ENCODE peak calls at places on chromosomes 5 and 9, in seven cellular contexts. One of them, this sample, is unnamed.

GRCh38 chr5:103607346-103607745 is 44.8 kb upstream of the NUDT12 start:
- DNase-seq in OCI-LY7: no peak
- DNase-seq in heart left ventricle: no peak
- DNase-seq in ovary: no peak
- DNase-seq in Caco-2: no peak
- DNase-seq in CD4-positive, alpha-beta T cell: no peak
- DNase-seq in DND-41: no peak
- DNase-seq in this sample: no peak

GRCh38 chr9:81669011-81669739 is 20.2 kb downstream of the TLE1 start:
- DNase-seq in OCI-LY7: no peak
- DNase-seq in heart left ventricle: no peak
- DNase-seq in ovary: no peak
- DNase-seq in Caco-2: no peak
- DNase-seq in CD4-positive, alpha-beta T cell: no peak
- DNase-seq in DND-41: no peak
- DNase-seq in this sample: no peak

GRCh38 chr5:1910861-1911772 is 28.4 kb upstream of the IRX4 start:
- DNase-seq in OCI-LY7: no peak
- DNase-seq in heart left ventricle: no peak
- DNase-seq in ovary: no peak
- DNase-seq in Caco-2: no peak
- DNase-seq in CD4-positive, alpha-beta T cell: peak
- DNase-seq in DND-41: no peak
- DNase-seq in this sample: no peak

GRCh38 chr9:4674783-4675182 is 4.6 kb upstream of the CDC37L1 start:
- DNase-seq in OCI-LY7: no peak
- DNase-seq in heart left ventricle: no peak
- DNase-seq in ovary: no peak
- DNase-seq in Caco-2: no peak
- DNase-seq in CD4-positive, alpha-beta T cell: no peak
- DNase-seq in DND-41: no peak
- DNase-seq in this sample: no peak

GRCh38 chr9:83304686-83305085 is 233.5 kb downstream of the FRMD3 start:
- DNase-seq in OCI-LY7: no peak
- DNase-seq in heart left ventricle: peak
- DNase-seq in ovary: peak
- DNase-seq in Caco-2: no peak
- DNase-seq in CD4-positive, alpha-beta T cell: no peak
- DNase-seq in DND-41: no peak
- DNase-seq in this sample: no peak

GRCh38 chr5:135551593-135552447 is 16.1 kb upstream of the NEUROG1 start:
- DNase-seq in OCI-LY7: peak
- DNase-seq in heart left ventricle: peak
- DNase-seq in ovary: peak
- DNase-seq in Caco-2: peak
- DNase-seq in CD4-positive, alpha-beta T cell: peak
- DNase-seq in DND-41: peak
- DNase-seq in this sample: peak

GRCh38 chr9:69035438-69036316 is at the start of gene FXN:
- DNase-seq in OCI-LY7: peak
- DNase-seq in heart left ventricle: peak
- DNase-seq in ovary: peak
- DNase-seq in Caco-2: peak
- DNase-seq in CD4-positive, alpha-beta T cell: peak
- DNase-seq in DND-41: peak
- DNase-seq in this sample: peak

GRCh38 chr5:55140908-55141665 is 18.9 kb upstream of the GPX8 start:
- DNase-seq in OCI-LY7: no peak
- DNase-seq in heart left ventricle: no peak
- DNase-seq in ovary: no peak
- DNase-seq in Caco-2: no peak
- DNase-seq in CD4-positive, alpha-beta T cell: no peak
- DNase-seq in DND-41: no peak
- DNase-seq in this sample: no peak

GRCh38 chr9:104842698-104843097 is 78.8 kb downstream of the NIPSNAP3B start:
- DNase-seq in OCI-LY7: no peak
- DNase-seq in heart left ventricle: no peak
- DNase-seq in ovary: no peak
- DNase-seq in Caco-2: no peak
- DNase-seq in CD4-positive, alpha-beta T cell: no peak
- DNase-seq in DND-41: no peak
- DNase-seq in this sample: no peak

GRCh38 chr5:54836959-54837534 is 148.3 kb downstream of the ESM1 start:
- DNase-seq in OCI-LY7: no peak
- DNase-seq in heart left ventricle: no peak
- DNase-seq in ovary: no peak
- DNase-seq in Caco-2: no peak
- DNase-seq in CD4-positive, alpha-beta T cell: no peak
- DNase-seq in DND-41: no peak
- DNase-seq in this sample: no peak

GRCh38 chr9:83965350-83966208 is 14.4 kb downstream of the HNRNPK start:
- DNase-seq in OCI-LY7: no peak
- DNase-seq in heart left ventricle: no peak
- DNase-seq in ovary: no peak
- DNase-seq in Caco-2: no peak
- DNase-seq in CD4-positive, alpha-beta T cell: no peak
- DNase-seq in DND-41: peak
- DNase-seq in this sample: no peak

GRCh38 chr9:101674165-101674564 is 64.3 kb downstream of the GRIN3A start:
- DNase-seq in OCI-LY7: no peak
- DNase-seq in heart left ventricle: no peak
- DNase-seq in ovary: no peak
- DNase-seq in Caco-2: no peak
- DNase-seq in CD4-positive, alpha-beta T cell: no peak
- DNase-seq in DND-41: no peak
- DNase-seq in this sample: no peak

GRCh38 chr9:37453827-37454226 is 11.4 kb downstream of the ZBTB5 start:
- DNase-seq in OCI-LY7: no peak
- DNase-seq in heart left ventricle: no peak
- DNase-seq in ovary: no peak
- DNase-seq in Caco-2: no peak
- DNase-seq in CD4-positive, alpha-beta T cell: no peak
- DNase-seq in DND-41: no peak
- DNase-seq in this sample: no peak

GRCh38 chr5:55191165-55191564 is 18.2 kb upstream of the CDC20B start:
- DNase-seq in OCI-LY7: no peak
- DNase-seq in heart left ventricle: no peak
- DNase-seq in ovary: no peak
- DNase-seq in Caco-2: no peak
- DNase-seq in CD4-positive, alpha-beta T cell: no peak
- DNase-seq in DND-41: no peak
- DNase-seq in this sample: no peak

GRCh38 chr5:30040483-30041116 is 1152.9 kb upstream of the CDH6 start:
- DNase-seq in OCI-LY7: peak
- DNase-seq in heart left ventricle: no peak
- DNase-seq in ovary: no peak
- DNase-seq in Caco-2: peak
- DNase-seq in CD4-positive, alpha-beta T cell: no peak
- DNase-seq in DND-41: no peak
- DNase-seq in this sample: peak

GRCh38 chr5:118984602-118985001 is 3.7 kb downstream of the DTWD2 start:
- DNase-seq in OCI-LY7: no peak
- DNase-seq in heart left ventricle: no peak
- DNase-seq in ovary: no peak
- DNase-seq in Caco-2: no peak
- DNase-seq in CD4-positive, alpha-beta T cell: no peak
- DNase-seq in DND-41: no peak
- DNase-seq in this sample: no peak

GRCh38 chr5:62340392-62340791 is 34.4 kb downstream of the KIF2A start:
- DNase-seq in OCI-LY7: peak
- DNase-seq in heart left ventricle: no peak
- DNase-seq in ovary: no peak
- DNase-seq in Caco-2: peak
- DNase-seq in CD4-positive, alpha-beta T cell: no peak
- DNase-seq in DND-41: no peak
- DNase-seq in this sample: no peak

GRCh38 chr9:37641331-37641730 is 9.4 kb upstream of the FRMPD1 start:
- DNase-seq in OCI-LY7: no peak
- DNase-seq in heart left ventricle: no peak
- DNase-seq in ovary: no peak
- DNase-seq in Caco-2: no peak
- DNase-seq in CD4-positive, alpha-beta T cell: no peak
- DNase-seq in DND-41: no peak
- DNase-seq in this sample: no peak

GRCh38 chr9:37969130-37969529 is 65.2 kb upstream of the SLC25A51 start:
- DNase-seq in OCI-LY7: no peak
- DNase-seq in heart left ventricle: peak
- DNase-seq in ovary: no peak
- DNase-seq in Caco-2: peak
- DNase-seq in CD4-positive, alpha-beta T cell: no peak
- DNase-seq in DND-41: no peak
- DNase-seq in this sample: no peak

GRCh38 chr9:97475079-97475478 is 26.4 kb upstream of the TMOD1 start:
- DNase-seq in OCI-LY7: no peak
- DNase-seq in heart left ventricle: no peak
- DNase-seq in ovary: no peak
- DNase-seq in Caco-2: no peak
- DNase-seq in CD4-positive, alpha-beta T cell: no peak
- DNase-seq in DND-41: no peak
- DNase-seq in this sample: no peak

GRCh38 chr9:131606896-131607567 is 61.7 kb downstream of the PRRT1B start:
- DNase-seq in OCI-LY7: no peak
- DNase-seq in heart left ventricle: no peak
- DNase-seq in ovary: no peak
- DNase-seq in Caco-2: no peak
- DNase-seq in CD4-positive, alpha-beta T cell: no peak
- DNase-seq in DND-41: no peak
- DNase-seq in this sample: no peak
- TF ChIP-seq CTCF in OCI-LY7: no peak
- TF ChIP-seq CTCF in heart left ventricle: no peak
- TF ChIP-seq CTCF in ovary: no peak
- TF ChIP-seq CTCF in Caco-2: no peak
- TF ChIP-seq CTCF in CD4-positive, alpha-beta T cell: no peak
- TF ChIP-seq CTCF in DND-41: no peak
- TF ChIP-seq CTCF in this sample: no peak

DNA sequence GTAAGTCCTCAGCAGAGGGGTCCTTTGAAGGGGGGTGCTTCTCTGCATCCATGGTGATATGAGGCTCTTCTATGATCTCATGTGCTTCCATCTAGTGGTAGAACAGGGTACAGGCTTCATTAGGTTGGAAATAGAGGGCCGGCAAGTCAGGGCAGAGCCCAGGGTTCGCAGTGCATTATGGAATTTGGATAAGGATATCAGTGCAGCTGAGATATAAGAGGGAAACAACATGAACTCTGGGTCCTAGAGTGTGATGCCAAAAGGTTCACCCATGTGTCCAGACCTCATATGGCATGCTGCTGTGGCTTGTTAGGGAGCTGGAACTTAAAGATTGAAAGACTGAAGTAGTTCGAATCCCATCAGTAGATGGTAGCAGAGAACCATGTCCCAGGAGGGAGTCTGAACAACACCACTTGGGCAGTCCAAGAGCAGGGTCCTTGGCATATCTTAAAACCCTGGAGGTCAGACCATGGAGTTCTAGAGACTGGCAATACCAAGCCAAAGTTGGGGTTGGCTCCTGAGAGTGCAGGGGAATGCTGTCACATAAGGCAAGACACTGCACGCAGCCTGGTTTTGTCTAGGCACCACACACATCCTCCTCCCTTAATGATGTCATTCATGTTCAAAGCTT is 2.3 kb downstream of the FAM221B start:
- DNase-seq in OCI-LY7: peak
- DNase-seq in heart left ventricle: no peak
- DNase-seq in ovary: no peak
- DNase-seq in Caco-2: peak
- DNase-seq in CD4-positive, alpha-beta T cell: no peak
- DNase-seq in DND-41: peak
- DNase-seq in this sample: no peak
- TF ChIP-seq CTCF in OCI-LY7: peak
- TF ChIP-seq CTCF in heart left ventricle: peak
- TF ChIP-seq CTCF in ovary: peak
- TF ChIP-seq CTCF in Caco-2: peak
- TF ChIP-seq CTCF in CD4-positive, alpha-beta T cell: peak
- TF ChIP-seq CTCF in DND-41: peak
- TF ChIP-seq CTCF in this sample: peak

GRCh38 chr9:129174724-129175514 is 3.1 kb downstream of the IER5L start:
- DNase-seq in OCI-LY7: peak
- DNase-seq in heart left ventricle: peak
- DNase-seq in ovary: peak
- DNase-seq in Caco-2: peak
- DNase-seq in CD4-positive, alpha-beta T cell: peak
- DNase-seq in DND-41: peak
- DNase-seq in this sample: peak
- TF ChIP-seq CTCF in OCI-LY7: no peak
- TF ChIP-seq CTCF in heart left ventricle: no peak
- TF ChIP-seq CTCF in ovary: no peak
- TF ChIP-seq CTCF in Caco-2: peak
- TF ChIP-seq CTCF in CD4-positive, alpha-beta T cell: no peak
- TF ChIP-seq CTCF in DND-41: no peak
- TF ChIP-seq CTCF in this sample: no peak

GRCh38 chr5:132462856-132463745 is 27.5 kb downstream of the IRF1 start:
- DNase-seq in OCI-LY7: no peak
- DNase-seq in heart left ventricle: no peak
- DNase-seq in ovary: no peak
- DNase-seq in Caco-2: no peak
- DNase-seq in CD4-positive, alpha-beta T cell: no peak
- DNase-seq in DND-41: peak
- DNase-seq in this sample: no peak

GRCh38 chr5:132466453-132467291 is 23.9 kb downstream of the IRF1 start:
- DNase-seq in OCI-LY7: peak
- DNase-seq in heart left ventricle: peak
- DNase-seq in ovary: no peak
- DNase-seq in Caco-2: no peak
- DNase-seq in CD4-positive, alpha-beta T cell: peak
- DNase-seq in DND-41: peak
- DNase-seq in this sample: no peak

GRCh38 chr5:132463808-132464154 is 26.8 kb downstream of the IRF1 start:
- DNase-seq in OCI-LY7: no peak
- DNase-seq in heart left ventricle: no peak
- DNase-seq in ovary: no peak
- DNase-seq in Caco-2: no peak
- DNase-seq in CD4-positive, alpha-beta T cell: no peak
- DNase-seq in DND-41: peak
- DNase-seq in this sample: no peak

GRCh38 chr5:132465095-132465707 is 25.4 kb downstream of the IRF1 start:
- DNase-seq in OCI-LY7: no peak
- DNase-seq in heart left ventricle: no peak
- DNase-seq in ovary: no peak
- DNase-seq in Caco-2: no peak
- DNase-seq in CD4-positive, alpha-beta T cell: peak
- DNase-seq in DND-41: peak
- DNase-seq in this sample: no peak

DNA sequence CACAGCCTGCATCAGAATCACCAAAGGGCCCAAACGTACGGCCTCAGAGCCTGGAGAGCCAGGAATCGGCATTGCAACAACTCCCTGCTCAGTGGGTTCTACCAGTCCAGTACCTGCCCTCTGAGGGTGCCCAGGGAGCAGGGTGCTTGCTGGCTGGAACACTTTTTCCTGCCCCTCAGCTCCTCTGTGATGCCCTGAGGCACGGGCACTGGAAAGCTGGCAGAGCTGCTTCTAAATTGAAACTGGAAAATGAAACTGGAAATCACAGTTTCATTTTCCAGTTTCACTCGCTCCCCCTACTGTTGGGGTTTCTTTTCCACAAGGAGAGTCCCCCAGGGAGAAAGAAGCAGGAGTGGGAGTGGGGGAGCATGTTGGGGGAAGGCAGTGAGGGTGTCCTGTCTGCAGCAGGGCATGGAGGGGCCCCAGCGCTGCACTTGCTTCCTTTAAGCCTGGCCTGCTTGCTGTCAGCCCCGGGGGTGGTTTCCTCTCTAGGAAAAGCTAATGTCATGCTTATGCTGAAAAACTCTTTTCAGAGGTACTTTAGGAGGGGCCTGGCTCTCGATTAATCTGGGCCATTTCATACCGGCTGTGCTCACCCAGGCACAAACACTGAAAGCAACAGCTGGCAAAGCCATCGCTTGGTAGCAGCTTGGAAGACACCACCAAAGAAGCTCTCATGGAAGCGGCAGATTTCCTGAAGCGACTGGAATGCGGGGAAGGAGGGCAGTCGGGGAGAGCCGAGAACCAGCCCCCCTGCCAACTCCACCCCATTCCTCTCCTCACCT is 26.2 kb downstream of the IRF1 start:
- DNase-seq in OCI-LY7: peak
- DNase-seq in heart left ventricle: no peak
- DNase-seq in ovary: no peak
- DNase-seq in Caco-2: no peak
- DNase-seq in CD4-positive, alpha-beta T cell: no peak
- DNase-seq in DND-41: peak
- DNase-seq in this sample: no peak
- TF ChIP-seq CTCF in OCI-LY7: peak
- TF ChIP-seq CTCF in heart left ventricle: no peak
- TF ChIP-seq CTCF in ovary: no peak
- TF ChIP-seq CTCF in Caco-2: no peak
- TF ChIP-seq CTCF in CD4-positive, alpha-beta T cell: no peak
- TF ChIP-seq CTCF in DND-41: peak
- TF ChIP-seq CTCF in this sample: no peak

This sample was measured in progenitor cell of endocrine pancreas.